ENCODE peak calls at places on chromosomes 2 and 18, in six cellular contexts. C is uterus, V is RWPE2, Q is AG09309, F is neural progenitor cell, O is prostate gland. H is an unnamed sample.

GRCh38 chr2:218896501-218897393 is 16.1 kb downstream of the WNT10A start:
- DNase-seq in V (no peak), C (no peak), O (no peak), F (peak), Q (no peak), H (peak)

GRCh38 chr2:234772775-234773064 is 179.1 kb upstream of the SH3BP4 start:
- DNase-seq in F (peak), C (no peak), Q (no peak), O (no peak), V (no peak), H (no peak)

GRCh38 chr2:57516740-57517340 is 529.8 kb upstream of the VRK2 start:
- DNase-seq in Q (no peak), V (no peak), O (no peak), C (no peak), F (peak), H (peak)

GRCh38 chr18:2641638-2642037 is 13.9 kb upstream of the SMCHD1 start:
- DNase-seq in O (no peak), Q (no peak), F (no peak), C (no peak), V (no peak), H (peak)

GRCh38 chr2:101253013-101253712 is 477 bp downstream of the CNOT11 start:
- DNase-seq in C (peak), V (peak), F (peak), O (peak), Q (peak), H (peak)

GRCh38 chr2:60739156-60739555 is 16.9 kb upstream of the PAPOLG start:
- DNase-seq in O (no peak), F (no peak), V (no peak), Q (no peak), C (no peak), H (no peak)

GRCh38 chr2:217714268-217714643 is 288.5 kb downstream of the TNS1 start:
- DNase-seq in O (no peak), F (peak), Q (no peak), C (no peak), V (no peak), H (peak)

GRCh38 chr18:9946831-9947230 is 33.0 kb downstream of the VAPA start:
- DNase-seq in O (no peak), Q (no peak), C (no peak), V (no peak), F (no peak), H (no peak)

GRCh38 chr2:165067958-165068612 is 112.8 kb upstream of the SLC38A11 start:
- DNase-seq in O (no peak), Q (no peak), C (no peak), F (peak), V (no peak), H (peak)

GRCh38 chr2:241000831-241001321 is 2.5 kb downstream of the SNED1 start:
- DNase-seq in F (no peak), V (no peak), Q (no peak), C (no peak), O (peak), H (no peak)

GRCh38 chr2:85545780-85546240 is 6.8 kb downstream of the MAT2A start:
- DNase-seq in Q (no peak), C (no peak), O (no peak), F (no peak), V (no peak), H (no peak)

GRCh38 chr2:120224256-120224655 is 1.1 kb upstream of the TMEM185B start:
- DNase-seq in F (no peak), V (peak), O (no peak), Q (no peak), C (no peak), H (no peak)

GRCh38 chr2:46557788-46558187 is 78.4 kb downstream of the TMEM247 start:
- DNase-seq in O (no peak), C (no peak), Q (no peak), F (no peak), V (no peak), H (no peak)

GRCh38 chr2:42101641-42102605 is 54.1 kb downstream of the PKDCC start:
- DNase-seq in C (peak), V (no peak), O (no peak), F (peak), Q (peak), H (peak)

GRCh38 chr18:47260138-47260923 is 8.9 kb upstream of the SKOR2 start:
- DNase-seq in F (peak), V (peak), O (peak), Q (no peak), C (no peak), H (peak)

GRCh38 chr2:119947535-119947934 is 65.3 kb upstream of the EPB41L5 start:
- DNase-seq in Q (no peak), C (no peak), F (no peak), O (no peak), V (no peak), H (peak)

GRCh38 chr2:41241325-41242000 is 789.6 kb upstream of the SLC8A1 start:
- DNase-seq in F (no peak), V (no peak), Q (no peak), O (no peak), C (no peak), H (no peak)

GRCh38 chr18:50460691-50461090 is 85.8 kb downstream of the SKA1 start:
- DNase-seq in Q (no peak), F (no peak), O (no peak), C (no peak), V (no peak), H (no peak)

GRCh38 chr18:2391470-2391869 is 179.8 kb downstream of the METTL4 start:
- DNase-seq in C (no peak), V (no peak), O (no peak), Q (no peak), F (no peak), H (no peak)

GRCh38 chr2:54859997-54860701 is 136.7 kb downstream of the EML6 start:
- DNase-seq in Q (peak), O (no peak), V (no peak), F (no peak), C (no peak), H (peak)

GRCh38 chr2:181742908-181743722 is 62.8 kb upstream of the NEUROD1 start:
- DNase-seq in F (peak), Q (peak), V (no peak), O (peak), C (peak), H (peak)

GRCh38 chr18:38698108-38698507 is 1132.5 kb upstream of the CELF4 start:
- DNase-seq in V (no peak), F (peak), Q (no peak), O (no peak), C (no peak), H (no peak)

GRCh38 chr2:233476083-233476410 is 90.5 kb downstream of the USP40 start:
- DNase-seq in F (no peak), C (no peak), V (no peak), Q (no peak), O (no peak), H (no peak)

GRCh38 chr2:106839849-106840595 is 45.9 kb downstream of the ST6GAL2 start:
- DNase-seq in V (no peak), C (no peak), O (peak), Q (no peak), F (peak), H (peak)

GRCh38 chr18:46502444-46502843 is 154.6 kb downstream of the LOXHD1 start:
- DNase-seq in O (no peak), Q (no peak), V (no peak), C (no peak), F (peak), H (peak)

GRCh38 chr2:71468279-71469015 is 15.1 kb downstream of the DYSF start:
- DNase-seq in C (no peak), V (no peak), O (no peak), Q (no peak), F (no peak), H (no peak)

GRCh38 chr2:174300114-174300513 is 34.6 kb upstream of the SP9 start:
- DNase-seq in O (no peak), F (no peak), C (no peak), V (no peak), Q (peak), H (peak)

GRCh38 chr2:110215566-110216158 is 3.3 kb upstream of the MTLN start:
- DNase-seq in C (no peak), F (no peak), V (no peak), Q (no peak), O (no peak), H (no peak)

GRCh38 chr2:134226561-134226960 is 27.3 kb upstream of the MGAT5 start:
- DNase-seq in C (no peak), F (no peak), Q (no peak), O (no peak), V (no peak), H (no peak)

GRCh38 chr2:108909275-108909823 is 79.7 kb downstream of the EDAR start:
- DNase-seq in Q (no peak), C (no peak), F (no peak), V (no peak), O (no peak), H (no peak)

GRCh38 chr18:23918395-23919032 is 96.0 kb upstream of the TTC39C start:
- DNase-seq in F (peak), C (peak), V (no peak), O (peak), Q (no peak), H (peak)

GRCh38 chr2:24830351-24830750 is 37.1 kb downstream of the CENPO start:
- DNase-seq in O (no peak), Q (no peak), F (no peak), V (no peak), C (no peak), H (peak)

GRCh38 chr2:191521608-191522208 is 156.2 kb upstream of the NABP1 start:
- DNase-seq in C (no peak), Q (no peak), O (no peak), F (no peak), V (no peak), H (peak)

GRCh38 chr2:23531881-23532280 is 146.9 kb downstream of the KLHL29 start:
- DNase-seq in O (no peak), V (no peak), Q (no peak), C (no peak), F (no peak), H (no peak)

GRCh38 chr2:23532311-23533013 is 147.5 kb downstream of the KLHL29 start:
- DNase-seq in Q (no peak), F (no peak), C (peak), V (no peak), O (peak), H (peak)

GRCh38 chr2:23534756-23535155 is 149.8 kb downstream of the KLHL29 start:
- DNase-seq in V (no peak), F (no peak), C (no peak), O (no peak), Q (no peak), H (no peak)

GRCh38 chr2:23531280-23531679 is 146.3 kb downstream of the KLHL29 start:
- DNase-seq in C (no peak), F (no peak), O (no peak), V (no peak), Q (no peak), H (no peak)

DNA sequence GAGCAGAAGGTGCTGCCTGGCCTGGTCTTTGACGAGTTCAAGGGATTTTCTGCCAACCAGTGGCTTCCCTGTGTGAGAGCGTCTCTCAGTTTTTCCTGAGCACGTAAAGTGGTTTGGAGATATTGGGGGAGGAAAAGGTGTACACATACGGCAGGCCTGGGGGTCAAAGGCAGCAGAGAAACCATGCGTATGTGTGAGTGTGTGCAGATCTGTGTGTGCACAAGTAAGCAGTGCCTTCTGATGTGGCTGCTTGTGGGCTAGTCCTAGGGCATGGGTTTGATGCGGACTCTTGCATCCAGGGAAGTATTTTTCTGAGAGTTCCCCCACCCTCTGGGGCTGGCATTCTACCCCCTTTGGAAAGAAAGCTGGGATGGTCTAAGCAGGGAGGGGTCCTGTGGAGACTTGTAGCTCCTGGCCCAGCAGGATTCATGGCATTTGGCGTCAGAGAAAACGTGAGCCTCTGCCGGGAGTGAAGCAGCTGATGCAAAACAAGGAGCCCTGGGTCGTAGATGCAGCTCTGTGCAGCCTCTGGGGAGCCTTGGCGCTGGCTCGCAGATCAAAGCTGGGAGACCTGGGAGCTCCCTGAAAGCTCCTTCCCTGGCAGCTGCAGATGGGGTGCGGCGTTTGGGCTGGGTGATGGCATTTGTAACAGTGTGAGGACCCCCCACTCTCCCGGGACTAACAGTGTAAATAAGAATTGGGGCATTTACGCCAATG is 148.2 kb downstream of the KLHL29 start:
- DNase-seq in Q (no peak), V (no peak), F (peak), O (peak), C (no peak), H (no peak)
- H3K4me3 ChIP-seq in Q (no peak), V (no peak), F (no peak), O (no peak), C (peak), H (no peak)

DNA sequence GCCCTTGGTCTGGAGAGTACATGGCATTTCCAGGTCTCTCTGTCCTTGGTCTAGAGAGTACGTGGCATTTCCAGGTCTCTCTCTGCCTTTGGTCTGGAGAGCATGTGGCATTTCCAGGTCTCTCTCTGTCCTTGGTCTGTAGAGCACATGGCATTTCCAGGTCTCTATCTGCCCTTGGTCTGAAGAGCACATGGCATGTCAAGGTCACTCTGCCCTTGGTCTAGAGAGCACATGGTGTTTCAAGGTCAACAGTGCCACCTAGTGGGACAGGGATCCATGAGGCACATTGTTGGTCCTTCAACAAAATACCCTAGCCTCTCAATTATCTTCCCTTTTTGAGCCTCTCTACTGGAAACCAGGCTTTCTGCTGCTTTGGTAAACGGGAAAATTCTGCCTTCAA is 250.2 kb downstream of the OTX1 start:
- DNase-seq in F (peak), Q (no peak), O (no peak), C (no peak), V (no peak), H (no peak)
- TF ChIP-seq CTCF in F (no peak), Q (no peak), O (no peak), C (no peak), V (no peak), H (peak)

DNA sequence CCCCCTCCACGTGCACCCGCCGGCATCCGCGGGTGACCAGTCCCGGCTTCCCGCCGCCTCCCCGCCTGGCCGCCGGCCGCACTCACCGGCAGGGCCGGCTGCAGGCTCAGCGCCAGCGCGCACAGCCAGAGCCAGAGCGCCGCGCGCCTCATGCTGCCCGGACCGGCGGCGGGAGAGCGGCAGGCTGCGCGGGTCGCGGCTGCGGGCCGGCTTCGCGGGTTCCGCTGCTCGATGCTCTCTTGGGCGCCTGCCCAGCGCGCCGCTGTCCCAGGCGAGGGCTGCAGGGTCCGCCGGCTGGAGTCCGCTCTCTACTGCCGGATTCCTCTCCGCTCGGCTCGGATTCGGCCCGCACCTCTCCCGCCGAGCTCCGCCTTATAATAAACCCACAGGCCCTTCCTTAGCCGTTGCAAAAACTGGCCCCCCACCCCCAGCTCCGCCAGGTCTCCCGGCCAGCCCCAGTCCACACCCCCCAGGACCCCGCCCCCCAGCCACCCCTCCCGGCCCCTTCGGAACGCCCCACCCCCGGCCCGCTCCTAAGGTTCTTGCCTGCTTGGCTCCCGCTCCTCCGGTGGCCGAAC is at the start of gene SDC1:
- DNase-seq in Q (peak), O (peak), F (peak), V (peak), C (no peak), H (peak)
- H3K4me3 ChIP-seq in Q (peak), O (peak), F (peak), V (peak), C (peak), H (peak)

DNA sequence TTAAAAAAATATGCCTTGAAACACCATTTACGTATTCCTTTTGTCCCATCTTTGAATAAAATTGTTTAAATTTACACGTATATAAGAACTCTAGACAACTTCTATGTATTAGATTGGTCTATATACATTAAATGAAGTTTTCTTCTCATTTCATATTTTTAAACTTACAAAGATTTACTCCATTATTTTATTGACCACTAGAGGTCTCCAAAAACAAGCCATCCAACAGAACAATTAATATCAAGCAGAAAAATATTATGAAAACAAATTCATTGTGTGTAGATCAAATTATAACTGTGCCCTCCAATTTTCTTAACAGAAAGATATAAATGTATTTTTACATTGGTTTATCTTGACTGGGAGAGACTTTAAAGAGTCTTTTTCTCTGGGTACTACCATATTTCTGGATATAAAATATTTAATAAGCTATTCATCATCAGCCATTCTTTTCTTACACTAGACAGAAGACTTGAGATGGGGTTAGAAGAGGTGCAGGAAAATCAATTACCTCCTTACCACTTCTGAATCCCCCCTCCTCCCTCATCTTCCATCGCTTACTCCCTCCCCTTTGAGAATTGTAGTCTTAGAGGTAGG is 66.5 kb downstream of the DPP4 start:
- DNase-seq in F (no peak), Q (no peak), O (no peak), V (no peak), C (no peak), H (peak)
- TF ChIP-seq CTCF in F (peak), Q (peak), O (peak), V (peak), C (peak), H (peak)

GRCh38 chr2:29236074-29236473 is 120.9 kb downstream of the CLIP4 start:
- DNase-seq in F (no peak), O (no peak), Q (no peak), C (no peak), V (no peak), H (no peak)

GRCh38 chr2:29232041-29232440 is 116.8 kb downstream of the CLIP4 start:
- DNase-seq in F (no peak), C (no peak), O (no peak), V (no peak), Q (no peak), H (no peak)

GRCh38 chr2:29229640-29230039 is 114.4 kb downstream of the CLIP4 start:
- DNase-seq in C (no peak), Q (no peak), O (no peak), F (no peak), V (no peak), H (no peak)

GRCh38 chr2:29235411-29235810 is 120.2 kb downstream of the CLIP4 start:
- DNase-seq in V (no peak), Q (no peak), O (no peak), C (no peak), F (no peak), H (no peak)

GRCh38 chr2:29233428-29233827 is 118.2 kb downstream of the CLIP4 start:
- DNase-seq in V (no peak), O (peak), C (no peak), Q (no peak), F (peak), H (no peak)
- H3K4me3 ChIP-seq in V (no peak), O (no peak), C (no peak), Q (no peak), F (no peak), H (no peak)

GRCh38 chr2:37925063-37925897 is at the start of gene RMDN2:
- DNase-seq in Q (peak), O (peak), C (peak), F (peak), V (peak), H (peak)
- TF ChIP-seq CTCF in Q (no peak), O (peak), C (no peak), F (peak), V (peak), H (no peak)

GRCh38 chr2:29719626-29720025 is 201.8 kb downstream of the ALK start:
- DNase-seq in O (no peak), F (peak), V (no peak), Q (no peak), C (no peak), H (no peak)

GRCh38 chr2:29725610-29726009 is 195.8 kb downstream of the ALK start:
- DNase-seq in Q (no peak), V (no peak), C (no peak), O (no peak), F (no peak), H (no peak)

GRCh38 chr2:29726976-29727375 is 194.4 kb downstream of the ALK start:
- DNase-seq in O (no peak), F (peak), V (no peak), Q (no peak), C (no peak), H (no peak)

GRCh38 chr2:29724282-29724681 is 197.1 kb downstream of the ALK start:
- DNase-seq in O (no peak), V (no peak), Q (no peak), C (no peak), F (no peak), H (no peak)

GRCh38 chr2:29723255-29724001 is 198.0 kb downstream of the ALK start:
- DNase-seq in O (no peak), Q (no peak), V (no peak), C (no peak), F (no peak), H (no peak)
- H3K4me3 ChIP-seq in O (no peak), Q (no peak), V (no peak), C (no peak), F (no peak), H (no peak)

H was measured in choroid plexus epithelial cell.